ENCODE peak calls at places on chromosomes 6 and 20, in five cellular contexts. O is WERI-Rb-1, M is A549, U is right lobe of liver, P is body of pancreas. Q is an unnamed sample.

GRCh38 chr6:119337762-119338161 is 11.8 kb downstream of the MAN1A1 start:
- DNase-seq in O (no peak), U (no peak), P (no peak), M (no peak), Q (no peak)

GRCh38 chr20:32585519-32586127 is 490 bp upstream of the NOL4L start:
- DNase-seq in U (no peak), M (no peak), P (no peak), O (no peak), Q (peak)

GRCh38 chr6:31620586-31621319 is at the start of gene PRRC2A:
- DNase-seq in M (peak), O (peak), P (peak), U (no peak), Q (peak)

GRCh38 chr6:68575765-68576439 is 59.2 kb upstream of the ADGRB3 start:
- DNase-seq in O (peak), U (no peak), P (peak), M (no peak), Q (peak)

GRCh38 chr6:128327890-128328289 is 192.5 kb downstream of the PTPRK start:
- DNase-seq in P (peak), O (peak), U (no peak), M (no peak), Q (peak)

GRCh38 chr6:167559675-167560479 is 235.0 kb downstream of the TTLL2 start:
- DNase-seq in U (peak), P (peak), M (no peak), O (no peak), Q (peak)

GRCh38 chr6:34638834-34639736 is 57.5 kb downstream of the ILRUN start:
- DNase-seq in U (no peak), O (no peak), M (no peak), P (no peak), Q (no peak)

GRCh38 chr6:166168616-166169548 is 1.2 kb upstream of the TBXT start:
- DNase-seq in U (no peak), M (no peak), O (no peak), P (no peak), Q (peak)

GRCh38 chr6:100456178-100456880 is 8.4 kb downstream of the SIM1 start:
- DNase-seq in P (no peak), M (no peak), U (no peak), O (no peak), Q (peak)

GRCh38 chr6:90131091-90131490 is 165.6 kb downstream of the BACH2 start:
- DNase-seq in M (no peak), P (no peak), U (no peak), O (no peak), Q (no peak)
- H3K27ac ChIP-seq in M (no peak), P (no peak), U (no peak), O (no peak), Q (no peak)

DNA sequence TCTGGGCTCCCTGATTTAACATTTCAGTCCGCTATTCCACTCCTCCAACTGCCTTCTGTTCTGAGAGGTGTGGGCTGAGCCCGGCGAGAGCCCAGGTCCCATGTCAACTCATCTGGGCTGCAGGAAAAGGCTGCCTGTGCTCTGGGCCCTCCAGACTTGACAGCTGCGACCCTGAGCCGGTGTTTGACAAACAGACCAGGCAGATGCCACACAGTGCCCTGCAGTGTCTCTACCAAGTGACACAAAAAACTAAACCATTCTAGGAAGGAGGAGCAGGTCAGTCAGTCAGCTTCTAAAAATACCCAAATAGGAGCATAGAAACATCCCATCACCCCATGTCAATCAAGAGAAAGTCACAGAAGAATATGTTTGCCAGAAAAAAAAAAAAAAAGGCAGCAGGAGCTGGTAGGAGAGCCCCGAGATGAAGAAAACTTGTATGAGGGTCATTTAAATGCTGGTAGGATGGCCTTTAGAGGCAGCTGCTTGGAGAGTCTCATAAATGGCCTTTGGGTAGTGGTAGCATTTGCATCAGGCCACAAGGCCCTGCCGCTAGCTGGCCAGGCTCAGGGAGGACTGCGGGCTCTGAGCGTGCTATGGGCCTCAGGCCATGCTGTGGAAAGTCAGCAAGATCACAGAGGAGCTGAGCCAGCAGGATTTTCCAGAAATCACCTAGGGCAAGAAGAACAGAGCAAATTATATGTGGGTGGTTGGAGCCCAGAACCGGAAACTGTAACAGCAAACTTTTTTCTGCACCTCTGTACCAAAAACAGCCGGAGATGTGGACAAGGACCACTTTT is 36.6 kb upstream of the GFOD1 start:
- DNase-seq in O (no peak), P (no peak), U (no peak), M (no peak), Q (no peak)
- H3K27ac ChIP-seq in O (no peak), P (no peak), U (no peak), M (no peak), Q (no peak)

DNA sequence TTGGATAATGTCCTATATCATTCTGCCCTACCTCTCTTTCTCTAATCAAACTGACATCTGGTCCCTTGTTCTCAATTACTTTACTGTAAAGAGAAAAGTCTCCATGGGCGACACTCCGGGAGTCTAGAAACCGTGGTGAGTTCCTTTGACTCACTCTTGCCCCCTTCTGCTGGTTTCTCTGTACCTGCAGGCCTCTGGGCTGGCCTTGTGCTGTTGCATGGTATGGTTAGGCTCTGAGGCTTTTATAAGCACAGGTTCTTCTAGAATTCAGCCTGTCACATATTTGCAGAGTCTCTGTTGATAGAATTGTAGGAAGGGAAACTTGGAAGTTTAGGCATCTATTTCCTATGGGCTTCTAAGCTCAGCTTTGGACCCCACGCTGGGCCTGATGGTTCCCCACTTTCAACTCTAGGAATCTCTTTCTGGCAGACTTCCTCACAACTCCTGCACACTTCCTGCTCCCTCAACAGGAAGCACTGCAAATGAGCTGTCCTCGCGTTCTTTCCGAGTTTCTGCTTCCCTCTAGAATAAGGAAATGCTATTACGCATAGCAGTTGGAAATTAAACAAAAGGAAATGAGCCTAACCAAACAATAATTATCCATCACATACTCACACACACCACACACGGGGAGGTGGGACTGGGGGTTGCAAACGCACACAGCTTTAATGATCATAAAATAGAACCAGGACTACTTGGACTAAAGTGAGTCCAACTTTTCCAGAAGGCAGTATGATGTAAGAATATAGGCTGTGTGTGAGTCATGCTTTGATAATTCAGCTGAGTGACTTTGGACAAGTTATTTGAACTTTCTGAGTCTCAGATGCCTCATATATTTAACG is 683.3 kb downstream of the QKI start:
- DNase-seq in O (peak), P (no peak), U (no peak), M (no peak), Q (peak)
- H3K27ac ChIP-seq in O (no peak), P (peak), U (no peak), M (no peak), Q (no peak)

DNA sequence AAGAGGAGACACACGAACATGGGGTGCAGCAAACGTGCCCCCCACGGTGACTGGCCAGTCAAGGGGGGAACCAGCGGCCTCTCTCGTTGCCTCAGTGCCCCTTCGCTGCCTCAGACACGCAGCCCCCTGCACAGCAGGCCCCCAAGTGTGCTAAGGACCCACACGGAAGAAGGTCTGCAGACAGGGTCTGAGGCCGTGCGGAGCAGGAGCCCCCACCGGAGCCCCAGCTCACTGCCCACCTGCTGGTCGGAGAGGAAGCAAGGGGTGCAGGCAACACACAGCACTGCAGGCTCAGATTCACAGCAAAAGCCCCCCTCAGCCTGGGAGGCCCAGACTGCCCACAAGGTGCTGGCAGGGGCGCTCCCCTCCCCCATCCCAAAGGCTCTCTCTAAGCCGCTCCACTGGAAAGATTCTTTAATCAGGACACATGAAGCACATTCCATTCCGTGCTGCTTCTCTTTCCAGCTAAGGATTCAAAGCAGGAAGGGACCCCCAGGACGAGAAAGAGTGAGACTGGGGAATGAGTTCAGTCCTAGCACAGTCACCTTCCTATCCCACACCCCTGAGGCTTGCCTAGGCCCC is 105.1 kb downstream of the SLC23A2 start:
- DNase-seq in M (no peak), P (no peak), O (no peak), U (no peak), Q (peak)
- H3K27ac ChIP-seq in M (no peak), P (no peak), O (no peak), U (no peak), Q (no peak)

GRCh38 chr6:143900358-143900757 is 36.1 kb downstream of the ZC2HC1B start:
- DNase-seq in U (no peak), O (no peak), M (no peak), P (no peak), Q (no peak)

GRCh38 chr6:143902827-143903226 is 38.6 kb downstream of the ZC2HC1B start:
- DNase-seq in P (no peak), O (no peak), M (no peak), U (no peak), Q (no peak)

GRCh38 chr6:143896096-143896880 is 32.0 kb downstream of the ZC2HC1B start:
- DNase-seq in U (no peak), O (no peak), P (no peak), M (no peak), Q (no peak)

GRCh38 chr6:143901885-143902708 is 37.8 kb downstream of the ZC2HC1B start:
- DNase-seq in U (no peak), M (no peak), P (peak), O (no peak), Q (no peak)
- H3K27ac ChIP-seq in U (no peak), M (no peak), P (no peak), O (no peak), Q (no peak)

Q was measured in neural progenitor cell.